ENCODE peak calls at places on chromosomes 16 and 17, in eight cellular contexts. O is PC-9, D is tibial artery, R is mammary epithelial cell, X is breast epithelium, A is kidney, C is upper lobe of right lung, J is tibial nerve. E is an unnamed sample. For H3K4me1, the result is how much of the 10 kb centered on the place peaks cover.

GRCh38 chr17:37239690-37240344 is 136.0 kb upstream of the C17orf78 start:
- DNase-seq in A (no peak), X (no peak), D (no peak), O (no peak), R (no peak), C (no peak), J (no peak), E (peak)

GRCh38 chr17:47335101-47335936 is 11.6 kb downstream of the EFCAB13 start:
- DNase-seq in R (no peak), C (no peak), J (no peak), A (no peak), D (no peak), X (no peak), O (no peak), E (no peak)

GRCh38 chr16:69796285-69797118 is 34.4 kb downstream of the WWP2 start:
- DNase-seq in D (no peak), A (no peak), X (no peak), O (peak), J (peak), C (peak), R (peak), E (peak)

GRCh38 chr16:11034005-11034404 is 89.6 kb downstream of the CLEC16A start:
- DNase-seq in R (peak), C (no peak), A (no peak), J (peak), X (no peak), O (no peak), D (peak), E (peak)

GRCh38 chr17:56792267-56792666 is 41.5 kb downstream of the C17orf67 start:
- DNase-seq in X (no peak), R (no peak), O (no peak), C (no peak), A (no peak), D (no peak), J (no peak), E (no peak)

GRCh38 chr16:7315813-7316212 is 16.8 kb upstream of the RBFOX1 start:
- DNase-seq in C (no peak), R (no peak), X (no peak), J (no peak), O (no peak), D (no peak), A (no peak), E (no peak)

GRCh38 chr16:590165-590874 is 454 bp downstream of the RAB40C start:
- DNase-seq in D (no peak), R (peak), O (peak), C (peak), X (no peak), A (peak), J (peak), E (peak)

GRCh38 chr17:4635823-4636375 is 5.6 kb downstream of the ALOX15 start:
- DNase-seq in X (no peak), J (no peak), R (no peak), O (peak), C (peak), A (no peak), D (no peak), E (no peak)

GRCh38 chr16:62966626-62967025 is 930.4 kb upstream of the CDH8 start:
- DNase-seq in C (no peak), A (no peak), J (no peak), X (no peak), D (no peak), O (no peak), R (no peak), E (no peak)

GRCh38 chr17:76097716-76098295 is 5.8 kb downstream of the EXOC7 start:
- DNase-seq in X (no peak), D (no peak), C (no peak), J (no peak), O (no peak), R (no peak), A (no peak), E (no peak)

GRCh38 chr16:77570574-77570973 is 135.7 kb upstream of the ADAMTS18 start:
- DNase-seq in X (no peak), R (no peak), C (no peak), O (no peak), J (no peak), D (no peak), A (no peak), E (no peak)

GRCh38 chr17:17156107-17156506 is 50.0 kb downstream of the PLD6 start:
- DNase-seq in D (no peak), X (no peak), A (no peak), J (no peak), O (no peak), C (no peak), R (peak), E (peak)

GRCh38 chr17:79707931-79708891 is 22.5 kb upstream of the ENPP7 start:
- DNase-seq in C (no peak), J (peak), D (no peak), R (peak), X (no peak), A (no peak), O (peak), E (no peak)

GRCh38 chr16:80433617-80434016 is 107.2 kb upstream of the DYNLRB2 start:
- DNase-seq in A (no peak), X (no peak), J (no peak), R (peak), C (no peak), D (no peak), O (no peak), E (peak)

GRCh38 chr16:29154676-29155121 is 169.8 kb downstream of the LAT start:
- DNase-seq in X (peak), A (no peak), O (no peak), J (no peak), D (no peak), R (no peak), C (no peak), E (no peak)

GRCh38 chr17:78473951-78474630 is 95.6 kb downstream of the PGS1 start:
- DNase-seq in X (no peak), C (no peak), R (no peak), J (no peak), D (no peak), O (no peak), A (no peak), E (no peak)

DNA sequence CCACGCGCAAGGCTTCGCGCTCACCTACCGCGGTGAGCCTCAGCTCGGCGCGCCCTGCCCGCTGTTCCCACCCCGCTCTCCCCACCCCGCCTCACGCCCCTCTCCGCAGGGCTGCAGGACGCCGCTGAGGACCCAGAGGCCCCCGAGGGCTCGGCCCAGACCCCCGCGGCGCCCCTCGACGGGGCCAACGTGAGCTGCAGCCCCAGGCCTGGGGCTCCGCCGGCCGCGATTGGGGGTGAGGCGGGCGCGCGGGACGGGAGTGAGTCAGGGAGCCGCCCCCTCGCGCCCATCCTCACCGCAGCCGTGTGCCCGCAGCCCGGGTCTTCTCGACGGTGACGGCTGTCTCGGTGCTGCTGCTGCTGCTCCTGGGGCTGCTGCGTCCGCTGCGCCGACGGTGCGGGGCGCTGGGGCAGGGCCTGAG is 1.9 kb upstream of the PAQR4 start:
- DNase-seq in O (no peak), C (no peak), D (no peak), X (no peak), A (peak), J (no peak), R (no peak), E (no peak)
- H3K4me1 ChIP-seq in O (under half), C (under half), D (half or more), X (under half), A (under half), J (half or more), R (half or more), E (under half)

GRCh38 chr17:7280519-7281073 is 922 bp upstream of the SLC2A4 start:
- DNase-seq in R (peak), C (peak), X (peak), A (peak), J (peak), D (peak), O (peak), E (peak)

GRCh38 chr17:7282752-7283321 is 1.3 kb downstream of the SLC2A4 start:
- DNase-seq in A (no peak), J (no peak), O (no peak), C (no peak), D (no peak), X (no peak), R (no peak), E (no peak)

GRCh38 chr17:7281074-7281952 is at the start of gene SLC2A4:
- DNase-seq in A (peak), D (peak), X (peak), C (peak), J (peak), R (peak), O (peak), E (peak)

GRCh38 chr17:7281953-7282751 is 634 bp downstream of the SLC2A4 start:
- DNase-seq in C (peak), X (no peak), A (peak), J (no peak), D (no peak), R (no peak), O (no peak), E (no peak)

GRCh38 chr17:7279453-7279852 is 2.1 kb upstream of the SLC2A4 start:
- DNase-seq in C (no peak), O (no peak), X (no peak), D (no peak), J (no peak), R (no peak), A (no peak), E (no peak)
- H3K27ac ChIP-seq in C (no peak), O (no peak), X (no peak), D (no peak), J (no peak), R (no peak), A (no peak), E (no peak)

GRCh38 chr16:85829751-85830445 is 30.4 kb downstream of the COX4I1 start:
- DNase-seq in C (peak), X (no peak), J (peak), A (peak), O (no peak), D (peak), R (no peak), E (no peak)

GRCh38 chr16:85833540-85833914 is 34.0 kb downstream of the COX4I1 start:
- DNase-seq in C (no peak), R (no peak), X (no peak), A (peak), D (no peak), O (no peak), J (no peak), E (no peak)

GRCh38 chr16:85835227-85835751 is 35.8 kb downstream of the COX4I1 start:
- DNase-seq in X (no peak), C (peak), R (no peak), O (no peak), D (no peak), A (peak), J (no peak), E (no peak)

GRCh38 chr16:85834741-85835140 is 35.2 kb downstream of the COX4I1 start:
- DNase-seq in R (no peak), X (no peak), A (peak), J (no peak), D (no peak), C (peak), O (no peak), E (no peak)

GRCh38 chr16:85832578-85833539 is 33.4 kb downstream of the COX4I1 start:
- DNase-seq in O (no peak), R (no peak), C (no peak), X (no peak), A (peak), J (no peak), D (no peak), E (no peak)
- TF ChIP-seq CTCF in O (no peak), R (no peak), C (no peak), X (no peak), A (no peak), J (no peak), D (no peak), E (no peak)

GRCh38 chr16:85178006-85178591 is 65.8 kb upstream of the CIBAR2 start:
- DNase-seq in R (no peak), A (peak), O (no peak), D (no peak), X (no peak), J (no peak), C (no peak), E (no peak)
- H3K4me1 ChIP-seq in R (under half), A (under half), O (under half), D (under half), X (under half), J (under half), C (under half), E (under half)

GRCh38 chr17:81336296-81336929 is 41.3 kb upstream of the SLC38A10 start:
- DNase-seq in O (no peak), A (peak), R (no peak), J (no peak), C (no peak), D (no peak), X (no peak), E (no peak)
- H3K27ac ChIP-seq in O (no peak), A (no peak), R (no peak), J (peak), C (peak), D (no peak), X (peak), E (no peak)

DNA sequence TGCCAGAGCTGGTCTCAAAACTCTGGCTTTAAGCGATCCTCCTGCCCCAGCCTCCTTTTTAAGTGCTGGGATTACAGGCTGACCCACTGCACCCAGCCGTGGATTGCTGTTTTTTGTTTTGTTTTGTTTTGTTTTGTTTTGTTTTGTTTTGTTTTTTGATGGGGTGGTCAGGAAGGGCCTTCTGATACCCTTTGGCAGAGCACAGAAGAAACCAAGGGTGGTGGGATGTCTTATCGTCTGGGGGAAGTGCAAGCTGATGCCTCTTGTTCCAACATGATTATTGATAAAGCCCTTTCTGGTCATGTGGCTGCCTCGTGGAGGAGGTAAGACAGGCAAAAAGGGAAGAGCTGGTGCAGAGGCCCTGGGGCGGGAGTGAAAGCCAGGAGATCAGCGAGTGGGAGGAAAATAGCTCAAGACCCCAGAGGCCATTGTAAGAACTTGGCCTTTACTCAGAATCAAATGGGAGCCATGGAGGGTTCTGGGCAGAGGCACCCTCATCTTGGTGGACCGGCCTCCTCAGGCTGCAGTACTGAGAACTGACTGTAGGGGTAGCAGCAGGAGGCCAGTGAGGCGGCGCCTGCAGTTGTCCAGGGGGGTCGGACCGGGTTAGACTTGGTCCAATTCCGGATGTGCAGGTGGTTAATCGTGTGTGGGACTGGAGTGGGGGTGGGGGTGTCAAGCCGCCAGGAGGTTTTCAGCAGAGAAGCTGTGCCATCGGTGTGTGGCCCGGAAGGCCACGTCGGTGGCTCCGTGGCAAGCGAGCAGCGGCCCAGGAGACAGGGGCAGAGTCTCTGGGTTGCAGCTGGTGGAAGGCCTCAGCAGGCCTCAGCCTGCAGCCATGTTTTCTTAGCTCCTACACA is 84.4 kb upstream of the GSE1 start:
- DNase-seq in X (no peak), D (no peak), A (peak), O (no peak), C (no peak), J (no peak), R (no peak), E (no peak)
- TF ChIP-seq CTCF in X (no peak), D (peak), A (peak), O (peak), C (peak), J (peak), R (peak), E (peak)

E was measured in foreskin keratinocyte.